ENCODE peak calls at places on chromosome 3, in four cellular contexts. One of them, this sample, is unnamed.

GRCh38 chr3:46895761-46896160 is 18.2 kb downstream of the PTH1R start:
- DNase-seq in HL-60: no peak
- DNase-seq in H1: no peak
- DNase-seq in GM12878: no peak
- DNase-seq in this sample: no peak

GRCh38 chr3:67819447-67819846 is 165.0 kb upstream of the SUCLG2 start:
- DNase-seq in HL-60: no peak
- DNase-seq in GM12878: no peak
- DNase-seq in H1: no peak
- DNase-seq in this sample: peak

GRCh38 chr3:52893723-52894122 is 3.6 kb downstream of the STIMATE start:
- DNase-seq in GM12878: no peak
- DNase-seq in HL-60: peak
- DNase-seq in H1: no peak
- DNase-seq in this sample: no peak

GRCh38 chr3:183158552-183159006 is 4.0 kb downstream of the LAMP3 start:
- DNase-seq in HL-60: no peak
- DNase-seq in GM12878: peak
- DNase-seq in H1: no peak
- DNase-seq in this sample: peak

GRCh38 chr3:170274641-170275040 is 52.4 kb downstream of the PRKCI start:
- DNase-seq in H1: no peak
- DNase-seq in HL-60: no peak
- DNase-seq in GM12878: no peak
- DNase-seq in this sample: no peak

GRCh38 chr3:100214574-100214964 is 46.2 kb upstream of the TBC1D23 start:
- DNase-seq in H1: no peak
- DNase-seq in GM12878: no peak
- DNase-seq in HL-60: no peak
- DNase-seq in this sample: no peak

GRCh38 chr3:31370681-31371080 is 162.0 kb upstream of the STT3B start:
- DNase-seq in GM12878: no peak
- DNase-seq in H1: no peak
- DNase-seq in HL-60: no peak
- DNase-seq in this sample: no peak

GRCh38 chr3:195106418-195106906 is 164.5 kb downstream of the XXYLT1 start:
- DNase-seq in GM12878: no peak
- DNase-seq in HL-60: peak
- DNase-seq in H1: no peak
- DNase-seq in this sample: peak

GRCh38 chr3:193851941-193852674 is 259.1 kb downstream of the OPA1 start:
- DNase-seq in H1: no peak
- DNase-seq in GM12878: no peak
- DNase-seq in HL-60: no peak
- DNase-seq in this sample: no peak

GRCh38 chr3:8970971-8971589 is 7.8 kb upstream of the RAD18 start:
- DNase-seq in GM12878: no peak
- DNase-seq in H1: no peak
- DNase-seq in HL-60: peak
- DNase-seq in this sample: peak

GRCh38 chr3:38480093-38480445 is 16.1 kb upstream of the EXOG start:
- DNase-seq in GM12878: no peak
- DNase-seq in HL-60: no peak
- DNase-seq in H1: no peak
- DNase-seq in this sample: no peak
- TF ChIP-seq GABPA in GM12878: no peak
- TF ChIP-seq GABPA in HL-60: no peak
- TF ChIP-seq GABPA in H1: no peak
- TF ChIP-seq GABPA in this sample: no peak

GRCh38 chr3:45806072-45806471 is 9.7 kb upstream of the SLC6A20 start:
- DNase-seq in H1: no peak
- DNase-seq in GM12878: no peak
- DNase-seq in HL-60: no peak
- DNase-seq in this sample: no peak
- TF ChIP-seq GABPA in H1: no peak
- TF ChIP-seq GABPA in GM12878: no peak
- TF ChIP-seq GABPA in HL-60: no peak
- TF ChIP-seq GABPA in this sample: no peak

GRCh38 chr3:16839271-16840110 is 45.3 kb upstream of the PLCL2 start:
- DNase-seq in GM12878: no peak
- DNase-seq in HL-60: no peak
- DNase-seq in H1: no peak
- DNase-seq in this sample: no peak
- TF ChIP-seq GABPA in GM12878: no peak
- TF ChIP-seq GABPA in HL-60: no peak
- TF ChIP-seq GABPA in H1: no peak
- TF ChIP-seq GABPA in this sample: no peak

DNA sequence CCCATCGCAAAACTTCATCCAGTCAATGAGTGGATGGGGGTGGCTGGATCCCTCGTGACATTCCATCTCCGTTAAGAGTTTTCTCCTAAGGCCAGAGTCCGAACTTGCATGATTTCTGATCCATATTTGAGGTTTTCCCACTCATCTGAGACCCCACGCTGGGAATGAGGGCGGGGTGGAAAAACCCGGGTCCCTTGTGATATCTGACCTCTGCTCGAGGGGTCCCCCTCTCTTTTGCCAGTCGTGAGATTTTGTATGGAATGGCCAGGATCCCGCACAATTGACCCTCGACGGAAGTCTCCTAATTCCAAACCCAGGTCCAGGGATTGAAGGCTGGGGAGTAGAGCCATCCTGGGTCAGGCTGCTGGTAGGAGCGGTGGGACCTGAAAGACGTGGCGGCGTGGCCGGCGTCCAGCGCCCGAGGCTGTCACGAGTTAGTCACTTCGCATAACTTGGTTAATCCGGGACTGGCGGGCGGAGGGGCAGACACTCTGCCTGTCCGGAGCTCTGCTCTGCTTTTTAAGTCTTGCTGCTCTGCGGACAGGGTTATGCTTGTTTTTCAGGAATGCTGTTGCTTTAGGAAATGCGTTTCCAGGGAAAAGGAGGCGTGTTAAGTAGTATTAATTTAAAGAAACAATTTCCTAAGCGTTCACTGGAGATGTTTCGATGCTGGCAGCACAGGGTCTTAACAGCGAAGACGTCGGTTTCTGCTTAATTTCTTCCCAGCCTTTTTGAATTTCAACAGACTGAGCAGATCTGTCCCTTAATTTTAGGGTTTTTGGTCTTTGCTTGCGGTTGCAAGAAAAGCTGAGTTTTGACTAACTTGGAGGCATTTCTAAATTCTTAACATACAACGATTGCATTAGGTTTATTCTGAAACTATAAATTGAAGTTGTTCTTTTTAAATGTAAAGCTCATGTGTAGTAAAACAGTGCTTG is 69.7 kb upstream of the LRRFIP2 start:
- DNase-seq in HL-60: peak
- DNase-seq in H1: no peak
- DNase-seq in GM12878: no peak
- DNase-seq in this sample: peak
- TF ChIP-seq GABPA in HL-60: no peak
- TF ChIP-seq GABPA in H1: no peak
- TF ChIP-seq GABPA in GM12878: no peak
- TF ChIP-seq GABPA in this sample: no peak

DNA sequence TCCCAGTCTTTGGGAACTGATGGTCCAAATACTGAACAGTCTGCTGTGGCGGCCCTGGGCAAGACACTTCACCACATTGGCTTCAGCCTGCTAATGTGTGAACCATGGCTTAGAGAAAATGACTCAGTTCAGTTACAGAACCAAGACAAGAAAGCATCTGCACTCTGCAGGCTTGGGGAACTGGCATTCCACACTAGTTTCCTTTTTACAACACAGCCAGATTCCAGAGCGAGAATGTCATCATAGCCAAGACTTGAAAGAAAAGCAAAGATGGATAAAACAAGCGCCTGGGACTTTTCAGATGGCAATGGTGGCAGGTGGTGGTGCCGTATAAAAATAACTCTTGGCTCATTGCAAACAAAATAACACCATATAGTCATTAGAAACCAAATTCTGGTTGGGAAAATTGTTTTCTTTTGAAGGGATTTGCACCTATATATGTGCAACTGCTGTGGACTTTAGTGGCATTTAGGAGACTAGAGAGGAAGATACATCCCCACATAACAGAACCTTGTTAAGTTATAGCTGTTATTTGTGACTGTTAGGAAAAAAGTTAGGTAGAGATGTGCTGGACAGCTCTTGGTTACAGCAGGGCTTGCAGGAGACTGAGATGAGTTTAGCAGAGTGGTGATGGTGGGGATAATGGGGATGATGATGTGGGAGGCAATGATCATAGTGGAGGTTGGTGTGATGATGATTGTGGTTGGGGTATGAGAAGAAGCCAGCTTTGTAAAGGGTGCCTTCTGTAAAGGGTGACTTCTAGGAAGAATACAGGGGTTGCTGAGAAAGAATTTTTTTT is 273.6 kb downstream of the THRB start:
- DNase-seq in GM12878: no peak
- DNase-seq in H1: peak
- DNase-seq in HL-60: no peak
- DNase-seq in this sample: no peak
- TF ChIP-seq GABPA in GM12878: no peak
- TF ChIP-seq GABPA in H1: no peak
- TF ChIP-seq GABPA in HL-60: no peak
- TF ChIP-seq GABPA in this sample: no peak

GRCh38 chr3:29972594-29972993 is 633.8 kb upstream of the TGFBR2 start:
- DNase-seq in H1: peak
- DNase-seq in HL-60: no peak
- DNase-seq in GM12878: no peak
- DNase-seq in this sample: no peak
- TF ChIP-seq GABPA in H1: no peak
- TF ChIP-seq GABPA in HL-60: no peak
- TF ChIP-seq GABPA in GM12878: no peak
- TF ChIP-seq GABPA in this sample: no peak

GRCh38 chr3:178036745-178037144 is 499.5 kb upstream of the KCNMB2 start:
- DNase-seq in GM12878: no peak
- DNase-seq in HL-60: no peak
- DNase-seq in H1: no peak
- DNase-seq in this sample: no peak
- TF ChIP-seq GABPA in GM12878: no peak
- TF ChIP-seq GABPA in HL-60: no peak
- TF ChIP-seq GABPA in H1: no peak
- TF ChIP-seq GABPA in this sample: no peak

DNA sequence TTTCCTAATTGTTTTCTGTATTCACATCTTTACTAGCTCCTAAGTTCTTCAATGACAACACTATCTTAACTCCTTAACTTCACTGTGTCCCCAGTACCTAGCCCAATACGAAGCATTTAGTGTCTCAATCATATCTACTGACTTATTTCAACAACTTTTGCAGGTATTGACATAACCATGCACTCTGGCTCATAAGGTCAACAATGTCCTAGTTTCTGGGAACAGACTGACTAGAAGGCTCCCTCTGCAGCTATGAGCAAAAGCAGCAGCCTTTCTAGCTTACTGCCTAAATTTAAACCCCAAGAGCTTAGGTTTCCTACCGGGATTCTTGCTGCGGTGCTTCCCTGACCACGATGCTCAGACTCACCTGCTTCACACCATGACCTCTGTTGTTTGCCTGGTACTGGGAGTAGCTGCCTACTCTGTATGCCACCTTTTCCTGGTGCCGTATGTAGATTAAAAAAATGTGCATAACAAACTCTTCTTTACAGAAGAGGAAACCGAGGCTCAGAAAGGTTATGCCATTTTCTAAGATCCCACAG is 767.7 kb downstream of the TUSC7 start:
- DNase-seq in H1: no peak
- DNase-seq in HL-60: no peak
- DNase-seq in GM12878: no peak
- DNase-seq in this sample: no peak
- TF ChIP-seq GABPA in H1: no peak
- TF ChIP-seq GABPA in HL-60: no peak
- TF ChIP-seq GABPA in GM12878: no peak
- TF ChIP-seq GABPA in this sample: no peak

DNA sequence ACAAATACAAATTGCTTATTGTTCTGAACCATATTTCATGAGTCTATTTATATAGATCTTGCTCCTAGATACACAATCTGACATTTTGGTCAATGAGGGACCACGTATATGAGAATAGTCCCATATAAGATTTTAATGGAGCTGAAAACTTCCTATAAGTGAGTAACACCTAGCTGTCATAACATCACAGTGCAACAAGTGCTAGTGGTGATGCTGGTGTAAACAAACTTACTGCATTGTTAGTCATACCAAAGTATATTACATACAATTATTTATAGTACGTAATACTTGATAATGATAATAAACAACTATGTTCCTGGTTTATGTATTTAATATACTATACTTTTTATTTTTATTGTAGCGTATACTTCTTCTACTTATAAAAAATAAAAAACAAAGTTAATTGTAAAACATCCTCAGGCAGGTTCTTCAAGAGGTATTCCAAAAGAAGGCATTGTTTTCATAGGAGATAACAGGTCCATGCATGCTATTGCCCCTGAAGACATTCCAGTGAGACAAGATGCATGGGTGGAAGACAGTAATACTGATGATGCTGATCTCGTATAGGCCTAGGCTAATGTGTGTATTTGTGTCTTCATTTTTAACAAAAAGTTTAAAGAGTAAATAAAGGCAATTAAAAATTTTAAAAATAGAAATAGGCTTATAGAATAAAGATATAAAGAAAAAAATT is 46.8 kb upstream of the NAALADL2 start:
- DNase-seq in H1: no peak
- DNase-seq in GM12878: no peak
- DNase-seq in HL-60: no peak
- DNase-seq in this sample: no peak
- TF ChIP-seq GABPA in H1: no peak
- TF ChIP-seq GABPA in GM12878: no peak
- TF ChIP-seq GABPA in HL-60: no peak
- TF ChIP-seq GABPA in this sample: no peak

This sample was measured in K562.